ENCODE peak calls at places on chromosomes 16 and 17, in eight cellular contexts. R, Y, J, O, B, Z, X and C are unnamed samples.

GRCh38 chr17:8470447-8471047 is 34.9 kb downstream of the NDEL1 start:
- DNase-seq in R (no peak), Y (peak), J (no peak), O (no peak), B (no peak), Z (no peak), X (peak), C (peak)

GRCh38 chr16:8853611-8854010 is 15.2 kb downstream of the CARHSP1 start:
- DNase-seq in R (no peak), Y (no peak), J (no peak), O (no peak), B (no peak), Z (no peak), X (no peak), C (no peak)

GRCh38 chr16:537415-538335 is 10.2 kb downstream of the CAPN15 start:
- DNase-seq in R (no peak), Y (no peak), J (no peak), O (no peak), B (no peak), Z (no peak), X (no peak), C (no peak)

GRCh38 chr16:49875812-49876715 is 20.2 kb upstream of the ZNF423 start:
- DNase-seq in R (no peak), Y (no peak), J (no peak), O (no peak), B (no peak), Z (no peak), X (no peak), C (no peak)

GRCh38 chr16:67163903-67164558 is 514 bp upstream of the HSF4 start:
- DNase-seq in R (no peak), Y (no peak), J (no peak), O (no peak), B (no peak), Z (no peak), X (no peak), C (peak)

GRCh38 chr17:80453126-80453979 is 23.1 kb downstream of the NPTX1 start:
- DNase-seq in R (no peak), Y (no peak), J (no peak), O (no peak), B (no peak), Z (no peak), X (no peak), C (no peak)

GRCh38 chr16:9102379-9102778 is 10.9 kb downstream of the HAPSTR1 start:
- DNase-seq in R (no peak), Y (no peak), J (peak), O (no peak), B (no peak), Z (no peak), X (no peak), C (no peak)

GRCh38 chr16:81429045-81429521 is 15.5 kb upstream of the CMIP start:
- DNase-seq in R (no peak), Y (peak), J (peak), O (peak), B (no peak), Z (no peak), X (peak), C (no peak)

GRCh38 chr16:728890-729744 is 2.2 kb downstream of the HAGHL start:
- DNase-seq in R (no peak), Y (peak), J (no peak), O (no peak), B (no peak), Z (no peak), X (no peak), C (no peak)

GRCh38 chr17:77471984-77472836 is 331.4 kb downstream of the SEC14L1 start:
- DNase-seq in R (no peak), Y (peak), J (peak), O (peak), B (peak), Z (no peak), X (no peak), C (no peak)

GRCh38 chr17:77472837-77473214 is 332.1 kb downstream of the SEC14L1 start:
- DNase-seq in R (no peak), Y (no peak), J (no peak), O (no peak), B (no peak), Z (no peak), X (no peak), C (no peak)

GRCh38 chr17:77474292-77474988 is 333.7 kb downstream of the SEC14L1 start:
- DNase-seq in R (no peak), Y (no peak), J (no peak), O (no peak), B (no peak), Z (no peak), X (no peak), C (no peak)

GRCh38 chr17:77475012-77475976 is 334.5 kb downstream of the SEC14L1 start:
- DNase-seq in R (no peak), Y (no peak), J (no peak), O (no peak), B (no peak), Z (no peak), X (no peak), C (no peak)

GRCh38 chr17:77473615-77474226 is 333.0 kb downstream of the SEC14L1 start:
- DNase-seq in R (no peak), Y (no peak), J (no peak), O (no peak), B (no peak), Z (no peak), X (no peak), C (no peak)
- H3K27ac ChIP-seq in R (peak), Y (peak), J (no peak), O (no peak), B (peak), Z (peak), X (peak), C (peak)

DNA sequence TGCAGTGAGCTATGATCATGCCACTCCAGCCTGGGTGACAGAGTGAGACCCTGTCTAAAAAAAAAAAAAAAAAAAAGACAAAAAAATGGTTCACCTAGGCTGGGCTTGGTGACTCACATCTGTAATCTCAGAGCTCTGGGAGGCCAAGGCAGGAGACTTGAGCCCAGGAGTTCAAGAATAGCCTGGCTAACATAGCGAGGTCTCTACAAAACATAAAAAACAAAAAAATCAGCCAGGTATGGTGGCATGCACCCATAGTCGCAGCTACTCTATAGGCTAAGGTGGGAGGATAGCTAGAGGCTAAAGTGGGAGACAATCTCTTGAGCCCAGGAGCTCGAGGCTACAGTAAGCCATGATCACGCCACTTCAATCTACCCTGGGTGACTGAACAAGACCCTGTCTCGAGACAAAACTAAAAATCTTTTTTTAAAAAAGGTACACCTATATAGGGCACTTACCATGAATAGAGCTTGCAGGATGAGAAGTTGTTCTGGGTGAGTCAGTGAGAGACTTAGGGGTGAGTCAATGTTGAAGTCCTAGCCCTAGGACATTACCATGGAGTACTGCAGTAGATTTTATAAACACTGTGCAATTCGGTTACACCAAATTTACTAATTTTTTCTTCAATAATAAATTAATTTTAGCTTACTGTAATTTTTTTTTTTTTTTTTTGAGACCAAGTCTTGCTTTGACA is 19.0 kb downstream of the USP32 start:
- DNase-seq in R (no peak), Y (no peak), J (peak), O (no peak), B (no peak), Z (no peak), X (no peak), C (no peak)
- H3K27ac ChIP-seq in R (no peak), Y (no peak), J (peak), O (no peak), B (no peak), Z (no peak), X (no peak), C (no peak)

GRCh38 chr17:76382803-76383644 is 1.4 kb upstream of the SPHK1 start:
- DNase-seq in R (no peak), Y (no peak), J (peak), O (peak), B (no peak), Z (peak), X (peak), C (peak)
- H3K27ac ChIP-seq in R (peak), Y (peak), J (no peak), O (peak), B (no peak), Z (peak), X (peak), C (peak)

GRCh38 chr17:7465481-7466275 is 13.8 kb downstream of the ZBTB4 start:
- DNase-seq in R (no peak), Y (no peak), J (no peak), O (no peak), B (no peak), Z (no peak), X (no peak), C (no peak)

GRCh38 chr17:7466318-7466643 is 13.2 kb downstream of the ZBTB4 start:
- DNase-seq in R (no peak), Y (no peak), J (no peak), O (no peak), B (no peak), Z (no peak), X (no peak), C (no peak)

GRCh38 chr17:7468290-7468689 is 11.1 kb downstream of the ZBTB4 start:
- DNase-seq in R (no peak), Y (no peak), J (no peak), O (no peak), B (no peak), Z (no peak), X (no peak), C (no peak)

GRCh38 chr17:7467498-7467897 is 11.9 kb downstream of the ZBTB4 start:
- DNase-seq in R (no peak), Y (no peak), J (no peak), O (no peak), B (no peak), Z (no peak), X (no peak), C (no peak)

DNA sequence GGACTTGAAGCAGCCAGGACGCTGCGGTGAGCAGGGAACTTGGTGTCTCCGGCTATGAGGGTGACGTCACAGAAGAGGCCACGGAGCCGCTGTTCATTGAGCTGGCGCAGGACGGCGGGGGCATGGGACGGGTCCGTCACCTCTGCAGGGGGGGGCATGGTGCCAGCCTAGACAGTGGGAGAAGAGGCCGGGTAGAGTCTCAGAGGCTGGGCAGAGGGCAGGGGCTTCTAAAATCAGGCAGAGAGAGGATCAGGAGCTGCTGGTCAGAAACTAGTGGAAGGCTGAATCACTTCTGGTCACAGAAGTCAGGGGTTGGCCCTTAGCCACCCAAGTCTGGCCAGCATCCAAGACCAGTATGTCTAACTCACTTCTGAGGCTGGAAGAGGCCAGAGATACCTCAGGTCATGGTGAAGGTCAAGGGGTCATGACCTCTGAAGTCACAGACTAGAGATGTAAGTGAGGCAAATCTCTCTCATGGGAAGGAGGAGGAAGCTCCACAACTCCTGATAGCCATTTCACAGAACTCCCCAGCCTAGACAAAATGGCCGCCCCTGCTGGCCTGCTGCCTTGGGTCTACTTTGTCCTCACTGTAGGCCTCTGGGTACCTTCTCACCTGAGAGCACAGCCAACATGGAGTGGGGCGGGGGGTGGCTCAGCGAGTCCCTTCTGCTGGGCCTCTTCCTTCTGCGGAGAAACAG is 12.6 kb downstream of the ZBTB4 start:
- DNase-seq in R (peak), Y (no peak), J (no peak), O (peak), B (no peak), Z (peak), X (peak), C (peak)
- H3K27ac ChIP-seq in R (peak), Y (peak), J (no peak), O (no peak), B (no peak), Z (peak), X (peak), C (peak)